ENCODE peak calls at places on chromosome 19, in ten cellular contexts. B, Q, H, P, K, A, C, F, R and E are unnamed samples.

GRCh38 chr19:14775855-14776254 is 2.5 kb downstream of the ADGRE2 start:
- DNase-seq in Q (no peak), P (no peak), C (no peak), K (no peak), H (no peak), A (no peak), R (no peak), F (peak), B (no peak), E (no peak)

GRCh38 chr19:19406878-19407639 is 1.6 kb downstream of the GATAD2A start:
- DNase-seq in C (no peak), Q (peak), A (peak), F (no peak), K (peak), P (peak), H (no peak), R (peak), B (no peak), E (no peak)

GRCh38 chr19:39970424-39970673 is 616 bp upstream of the PSMC4 start:
- DNase-seq in B (no peak), H (no peak), Q (no peak), C (no peak), K (no peak), F (no peak), A (no peak), R (no peak), P (no peak), E (no peak)

GRCh38 chr19:55490478-55491436 is 2.5 kb downstream of the SSC5D start:
- DNase-seq in F (no peak), P (no peak), B (no peak), C (no peak), Q (peak), K (no peak), A (no peak), H (no peak), R (no peak), E (no peak)

GRCh38 chr19:6218497-6219146 is 61.2 kb downstream of the MLLT1 start:
- DNase-seq in K (peak), B (no peak), C (peak), F (peak), H (peak), Q (peak), P (peak), A (peak), R (peak), E (no peak)

GRCh38 chr19:38719761-38720558 is 24.3 kb downstream of the CAPN12 start:
- DNase-seq in H (no peak), R (no peak), K (no peak), C (no peak), A (no peak), F (no peak), Q (no peak), P (no peak), B (no peak), E (no peak)

GRCh38 chr19:3554254-3555083 is 2.9 kb downstream of the MFSD12 start:
- DNase-seq in F (no peak), K (no peak), H (no peak), R (no peak), C (no peak), P (no peak), Q (no peak), B (no peak), A (no peak), E (no peak)

GRCh38 chr19:4206818-4207484 is 22.4 kb upstream of the EBI3 start:
- DNase-seq in F (no peak), A (no peak), Q (peak), B (no peak), H (no peak), K (no peak), P (no peak), R (peak), C (no peak), E (no peak)

GRCh38 chr19:43316591-43317319 is 36.7 kb upstream of the CD177 start:
- DNase-seq in F (no peak), K (peak), C (no peak), Q (peak), R (peak), H (no peak), A (peak), B (no peak), P (no peak), E (no peak)

GRCh38 chr19:33665776-33666175 is 44.0 kb downstream of the CHST8 start:
- DNase-seq in F (peak), R (no peak), H (no peak), B (no peak), P (no peak), K (no peak), Q (no peak), A (no peak), C (no peak), E (no peak)

GRCh38 chr19:50514346-50515167 is 844 bp upstream of the ASPDH start:
- DNase-seq in H (no peak), F (no peak), R (no peak), B (no peak), C (peak), P (no peak), K (peak), Q (no peak), A (peak), E (no peak)

GRCh38 chr19:33325920-33326319 is 23.6 kb upstream of the CEBPA start:
- DNase-seq in H (no peak), P (no peak), R (no peak), C (no peak), A (no peak), F (no peak), B (no peak), K (no peak), Q (peak), E (no peak)

GRCh38 chr19:6092329-6093286 is 17.7 kb downstream of the RFX2 start:
- DNase-seq in P (peak), K (peak), A (peak), C (peak), H (peak), B (peak), Q (peak), R (peak), F (peak), E (no peak)

GRCh38 chr19:48351341-48351752 is 12.4 kb downstream of the TMEM143 start:
- DNase-seq in C (peak), P (peak), A (peak), R (peak), H (peak), B (no peak), K (peak), F (peak), Q (peak), E (no peak)

DNA sequence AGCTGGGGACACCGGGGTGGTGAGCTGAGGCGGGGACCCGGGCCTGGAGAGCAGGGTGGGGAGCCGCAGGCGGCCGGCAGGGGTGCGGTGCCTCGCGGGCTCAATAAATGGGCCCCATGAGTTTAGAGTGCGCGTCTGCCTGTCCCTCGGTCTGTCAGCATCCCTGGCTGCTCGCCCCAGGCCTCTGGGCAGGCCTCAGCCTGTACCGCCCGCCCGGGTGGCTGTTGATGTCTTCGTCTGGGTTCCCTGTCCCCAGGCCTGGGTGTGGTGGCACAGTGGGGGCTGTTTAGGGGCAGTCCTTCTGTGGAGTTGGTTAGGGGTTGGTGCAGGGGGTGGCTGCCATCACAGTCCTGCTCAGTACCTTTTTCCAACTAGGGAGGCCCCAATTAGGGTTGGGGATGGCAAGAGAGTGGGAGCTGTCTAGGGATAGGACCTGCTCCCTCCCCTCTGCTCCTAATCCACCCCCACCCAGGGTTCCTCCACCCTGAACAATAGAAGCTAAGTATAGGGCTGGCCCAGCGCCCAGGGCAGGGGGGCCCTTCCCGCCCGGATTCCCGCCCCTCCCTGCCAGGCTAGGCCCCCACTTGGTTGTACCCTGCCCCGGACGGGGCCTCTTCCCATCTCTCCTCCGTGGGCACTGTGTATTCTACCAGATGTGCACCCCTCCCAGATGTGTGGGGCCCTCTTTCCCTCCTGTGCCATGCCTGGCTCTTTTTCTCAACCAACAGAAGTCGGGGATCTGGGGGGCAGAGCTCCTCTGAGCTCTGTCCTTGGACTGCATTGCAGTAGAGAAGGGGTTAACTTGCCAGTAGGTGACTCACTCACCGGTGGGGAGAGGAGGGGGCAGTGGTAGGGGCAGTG is 12.4 kb downstream of the CIC start:
- DNase-seq in P (no peak), K (peak), H (peak), A (peak), R (peak), F (peak), Q (peak), C (peak), B (no peak), E (no peak)
- TF ChIP-seq CTCF in P (no peak), K (no peak), H (no peak), A (no peak), R (no peak), F (no peak), Q (no peak), C (no peak), B (no peak), E (peak)

GRCh38 chr19:1286859-1287621 is 1.4 kb downstream of the EFNA2 start:
- DNase-seq in R (no peak), F (no peak), A (no peak), P (no peak), B (no peak), Q (no peak), C (no peak), K (no peak), H (no peak), E (no peak)
- H3K4me3 ChIP-seq in R (peak), F (no peak), A (peak), P (no peak), B (no peak), Q (no peak), C (peak), K (no peak), H (no peak), E (no peak)

GRCh38 chr19:12052571-12053169 is at the start of gene ZNF878:
- DNase-seq in K (peak), C (peak), F (peak), Q (peak), H (peak), R (peak), B (peak), P (peak), A (peak), E (no peak)
- TF ChIP-seq CTCF in K (peak), C (peak), F (no peak), Q (no peak), H (no peak), R (peak), B (peak), P (no peak), A (peak), E (no peak)

DNA sequence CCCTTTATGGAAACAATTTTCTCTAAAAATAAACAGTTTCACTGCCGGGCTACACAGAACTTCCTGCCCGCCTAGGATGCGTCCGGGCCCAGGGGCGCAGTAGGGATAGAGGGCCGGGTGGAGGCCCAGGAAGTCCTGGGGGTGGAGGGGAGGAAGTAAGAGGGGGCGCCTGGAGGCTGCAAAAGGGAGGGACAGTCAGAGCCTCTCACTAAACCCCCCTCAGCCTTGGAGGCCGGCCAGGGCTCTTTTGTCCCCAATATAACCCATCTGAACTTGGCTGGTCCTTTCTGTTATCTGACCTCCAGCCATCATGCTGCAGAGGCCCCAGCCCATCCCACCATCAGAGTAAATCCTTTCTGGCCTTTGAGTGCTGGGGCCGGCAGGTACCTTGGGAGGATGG is 2.2 kb downstream of the KANK2 start:
- DNase-seq in C (no peak), Q (no peak), A (no peak), R (no peak), H (peak), P (no peak), B (no peak), K (no peak), F (no peak), E (no peak)
- H3K4me3 ChIP-seq in C (no peak), Q (peak), A (no peak), R (no peak), H (peak), P (peak), B (peak), K (no peak), F (peak), E (peak)